ENCODE peak calls at places on chromosomes 11 and 22, in eight cellular contexts. K is prostate gland, T is heart left ventricle, U is NB4, H is ovary, C is A549, L is HCT116, W is uterus. O is an unnamed sample.

GRCh38 chr11:60939301-60939700 is 12.7 kb downstream of the SLC15A3 start:
- DNase-seq in K (no peak), T (peak), U (no peak), H (no peak), C (no peak), L (no peak), W (no peak), O (no peak)

GRCh38 chr11:35056391-35057093 is 82.4 kb upstream of the CD44 start:
- DNase-seq in K (no peak), T (no peak), U (no peak), H (no peak), C (no peak), L (no peak), W (no peak), O (no peak)

GRCh38 chr22:39240841-39241631 is 3.7 kb downstream of the PDGFB start:
- DNase-seq in K (peak), T (peak), U (no peak), H (no peak), C (peak), L (peak), W (no peak), O (peak)

GRCh38 chr22:39908121-39908520 is 7.2 kb downstream of the GRAP2 start:
- DNase-seq in K (no peak), T (no peak), U (no peak), H (no peak), C (no peak), L (no peak), W (no peak), O (no peak)

GRCh38 chr11:95299078-95299611 is 68.1 kb upstream of the SESN3 start:
- DNase-seq in K (no peak), T (no peak), U (no peak), H (no peak), C (no peak), L (no peak), W (no peak), O (no peak)

GRCh38 chr11:103170865-103171264 is 61.6 kb downstream of the DYNC2H1 start:
- DNase-seq in K (no peak), T (no peak), U (no peak), H (no peak), C (no peak), L (no peak), W (no peak), O (no peak)

GRCh38 chr11:130448039-130448415 is 418 bp upstream of the ADAMTS15 start:
- DNase-seq in K (no peak), T (no peak), U (no peak), H (no peak), C (no peak), L (no peak), W (no peak), O (no peak)

GRCh38 chr22:25153961-25154685 is 45.5 kb upstream of the CRYBB3 start:
- DNase-seq in K (peak), T (no peak), U (no peak), H (no peak), C (no peak), L (no peak), W (peak), O (no peak)

GRCh38 chr11:118047749-118048148 is 29.1 kb upstream of the TMPRSS4 start:
- DNase-seq in K (no peak), T (no peak), U (no peak), H (no peak), C (no peak), L (no peak), W (no peak), O (no peak)

GRCh38 chr11:76131585-76131984 is 74.7 kb downstream of the WNT11 start:
- DNase-seq in K (no peak), T (no peak), U (no peak), H (no peak), C (no peak), L (no peak), W (no peak), O (no peak)

GRCh38 chr22:37559901-37560681 is at the start of gene CDC42EP1:
- DNase-seq in K (peak), T (peak), U (no peak), H (peak), C (peak), L (no peak), W (no peak), O (peak)

GRCh38 chr22:31881198-31881597 is 63.1 kb upstream of the YWHAH start:
- DNase-seq in K (no peak), T (no peak), U (no peak), H (no peak), C (no peak), L (no peak), W (no peak), O (no peak)

GRCh38 chr11:27423125-27423524 is 49.5 kb downstream of the LGR4 start:
- DNase-seq in K (no peak), T (no peak), U (peak), H (peak), C (peak), L (no peak), W (peak), O (peak)

GRCh38 chr11:109957601-109958000 is 135.6 kb upstream of the ZC3H12C start:
- DNase-seq in K (no peak), T (no peak), U (no peak), H (no peak), C (no peak), L (no peak), W (no peak), O (no peak)

GRCh38 chr22:39690901-39691620 is 120.5 kb downstream of the CACNA1I start:
- DNase-seq in K (no peak), T (no peak), U (peak), H (no peak), C (no peak), L (no peak), W (no peak), O (no peak)

GRCh38 chr11:107928046-107928766 is at the start of gene RAB39A:
- DNase-seq in K (peak), T (peak), U (peak), H (peak), C (peak), L (peak), W (peak), O (peak)

GRCh38 chr11:73950869-73951710 is at the start of gene DNAJB13:
- DNase-seq in K (peak), T (no peak), U (peak), H (no peak), C (peak), L (peak), W (peak), O (no peak)

GRCh38 chr11:120547301-120547700 is 35.8 kb downstream of the GRIK4 start:
- DNase-seq in K (no peak), T (no peak), U (no peak), H (no peak), C (no peak), L (no peak), W (no peak), O (no peak)

GRCh38 chr11:73271936-73272679 is at the start of gene P2RY6:
- DNase-seq in K (no peak), T (no peak), U (peak), H (no peak), C (peak), L (no peak), W (peak), O (no peak)

GRCh38 chr11:133343951-133344350 is 188.3 kb downstream of the OPCML start:
- DNase-seq in K (no peak), T (no peak), U (peak), H (no peak), C (no peak), L (no peak), W (no peak), O (no peak)

GRCh38 chr11:120759046-120759445 is 247.5 kb downstream of the GRIK4 start:
- DNase-seq in K (no peak), T (no peak), U (no peak), H (no peak), C (no peak), L (no peak), W (no peak), O (no peak)

GRCh38 chr11:113690619-113691569 is 15.2 kb downstream of the TMPRSS5 start:
- DNase-seq in K (no peak), T (no peak), U (peak), H (no peak), C (peak), L (peak), W (no peak), O (no peak)

GRCh38 chr11:36564376-36565032 is 3.3 kb upstream of the RAG1 start:
- DNase-seq in K (peak), T (no peak), U (peak), H (peak), C (peak), L (peak), W (peak), O (no peak)

GRCh38 chr11:17551347-17552040 is 4.4 kb downstream of the OTOG start:
- DNase-seq in K (no peak), T (no peak), U (no peak), H (no peak), C (no peak), L (no peak), W (no peak), O (no peak)

GRCh38 chr11:86869966-86870570 is 69.7 kb downstream of the PRSS23 start:
- DNase-seq in K (peak), T (no peak), U (peak), H (peak), C (peak), L (peak), W (peak), O (peak)

GRCh38 chr22:31613286-31613903 is 48.6 kb downstream of the PISD start:
- DNase-seq in K (no peak), T (peak), U (no peak), H (no peak), C (no peak), L (no peak), W (no peak), O (no peak)

GRCh38 chr11:26649884-26650283 is 72.0 kb downstream of the SLC5A12 start:
- DNase-seq in K (peak), T (no peak), U (peak), H (no peak), C (peak), L (peak), W (peak), O (peak)

GRCh38 chr11:12402027-12402426 is 24.7 kb downstream of the PARVA start:
- DNase-seq in K (no peak), T (no peak), U (no peak), H (no peak), C (no peak), L (no peak), W (no peak), O (no peak)

GRCh38 chr11:134616048-134616447 is 204.0 kb upstream of the B3GAT1 start:
- DNase-seq in K (no peak), T (no peak), U (no peak), H (no peak), C (no peak), L (no peak), W (no peak), O (no peak)

GRCh38 chr11:102487214-102487613 is 34.6 kb upstream of the TMEM123 start:
- DNase-seq in K (no peak), T (no peak), U (no peak), H (no peak), C (no peak), L (no peak), W (no peak), O (no peak)

GRCh38 chr11:121929581-121929980 is 186.4 kb downstream of the BLID start:
- DNase-seq in K (no peak), T (peak), U (no peak), H (peak), C (no peak), L (no peak), W (peak), O (no peak)

GRCh38 chr11:64850979-64851567 is 6.6 kb upstream of the CDC42BPG start:
- DNase-seq in K (no peak), T (no peak), U (peak), H (no peak), C (no peak), L (no peak), W (no peak), O (no peak)

GRCh38 chr11:64849600-64850356 is 5.3 kb upstream of the CDC42BPG start:
- DNase-seq in K (no peak), T (no peak), U (no peak), H (no peak), C (no peak), L (no peak), W (no peak), O (no peak)

GRCh38 chr11:64846998-64847666 is 2.7 kb upstream of the CDC42BPG start:
- DNase-seq in K (peak), T (peak), U (peak), H (peak), C (peak), L (peak), W (peak), O (peak)

GRCh38 chr11:64848214-64848778 is 3.8 kb upstream of the CDC42BPG start:
- DNase-seq in K (no peak), T (no peak), U (no peak), H (no peak), C (no peak), L (no peak), W (no peak), O (no peak)

DNA sequence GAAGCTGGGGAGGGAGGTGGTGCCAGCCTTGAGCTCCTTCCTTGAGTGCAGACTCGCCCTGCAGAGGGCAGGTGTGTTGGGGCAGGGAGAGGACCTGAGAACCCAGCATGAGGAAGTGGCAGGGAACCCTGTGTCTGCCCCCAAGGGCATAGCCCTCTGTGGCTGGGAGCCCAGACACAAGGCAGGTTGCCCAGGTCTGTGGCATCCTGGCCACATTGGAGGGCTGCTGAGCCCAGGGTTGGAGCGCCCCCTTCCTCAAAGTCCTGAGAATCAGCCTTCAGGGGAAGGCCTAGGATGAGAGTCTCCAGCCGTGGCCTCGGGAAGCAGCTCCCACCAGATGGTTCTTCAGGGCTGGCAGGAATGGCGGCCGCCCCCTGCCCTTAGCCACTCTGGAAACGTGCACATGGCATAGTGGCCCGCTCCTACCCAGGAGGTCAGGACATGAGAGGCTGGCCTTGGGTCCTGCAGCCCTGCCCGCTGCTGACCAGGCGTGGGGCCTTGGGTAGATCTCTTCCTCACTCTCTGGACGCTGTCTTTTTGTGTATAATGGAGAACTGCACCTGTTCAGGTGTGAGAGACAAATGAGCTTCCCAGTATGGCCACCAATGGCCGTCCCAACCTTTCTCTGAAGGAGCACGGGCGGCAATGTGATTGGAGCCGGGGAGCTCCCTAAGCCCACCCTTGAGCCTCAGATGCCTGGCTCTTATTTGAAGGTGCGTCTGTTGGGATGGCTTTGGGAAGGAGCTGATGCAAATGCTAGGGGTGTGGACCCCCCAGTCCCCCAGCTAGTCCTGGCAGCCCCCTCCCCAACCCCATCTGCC is 4.5 kb upstream of the CDC42BPG start:
- DNase-seq in K (no peak), T (no peak), U (peak), H (no peak), C (no peak), L (no peak), W (no peak), O (no peak)
- TF ChIP-seq POLR2A in K (no peak), T (no peak), U (no peak), H (no peak), C (no peak), L (no peak), W (no peak), O (no peak)

GRCh38 chr11:77589521-77590193 is at the start of gene AQP11:
- DNase-seq in K (peak), T (peak), U (peak), H (peak), C (peak), L (peak), W (peak), O (peak)
- TF ChIP-seq POLR2A in K (peak), T (peak), U (no peak), H (peak), C (peak), L (no peak), W (peak), O (no peak)

GRCh38 chr11:3051435-3052108 is 5.7 kb downstream of the CARS1 start:
- DNase-seq in K (no peak), T (no peak), U (peak), H (no peak), C (no peak), L (no peak), W (no peak), O (no peak)
- TF ChIP-seq POLR2A in K (no peak), T (no peak), U (no peak), H (no peak), C (no peak), L (no peak), W (no peak), O (no peak)

GRCh38 chr22:41215926-41216325 is 10.8 kb downstream of the L3MBTL2 start:
- DNase-seq in K (no peak), T (no peak), U (no peak), H (no peak), C (no peak), L (no peak), W (no peak), O (no peak)

GRCh38 chr22:41222846-41223507 is 17.8 kb downstream of the CHADL start:
- DNase-seq in K (no peak), T (no peak), U (no peak), H (no peak), C (no peak), L (no peak), W (no peak), O (no peak)

GRCh38 chr22:41216984-41217383 is 11.9 kb downstream of the L3MBTL2 start:
- DNase-seq in K (no peak), T (no peak), U (no peak), H (peak), C (no peak), L (no peak), W (no peak), O (no peak)

GRCh38 chr22:41215409-41215808 is 10.3 kb downstream of the L3MBTL2 start:
- DNase-seq in K (no peak), T (no peak), U (no peak), H (no peak), C (no peak), L (no peak), W (no peak), O (no peak)

DNA sequence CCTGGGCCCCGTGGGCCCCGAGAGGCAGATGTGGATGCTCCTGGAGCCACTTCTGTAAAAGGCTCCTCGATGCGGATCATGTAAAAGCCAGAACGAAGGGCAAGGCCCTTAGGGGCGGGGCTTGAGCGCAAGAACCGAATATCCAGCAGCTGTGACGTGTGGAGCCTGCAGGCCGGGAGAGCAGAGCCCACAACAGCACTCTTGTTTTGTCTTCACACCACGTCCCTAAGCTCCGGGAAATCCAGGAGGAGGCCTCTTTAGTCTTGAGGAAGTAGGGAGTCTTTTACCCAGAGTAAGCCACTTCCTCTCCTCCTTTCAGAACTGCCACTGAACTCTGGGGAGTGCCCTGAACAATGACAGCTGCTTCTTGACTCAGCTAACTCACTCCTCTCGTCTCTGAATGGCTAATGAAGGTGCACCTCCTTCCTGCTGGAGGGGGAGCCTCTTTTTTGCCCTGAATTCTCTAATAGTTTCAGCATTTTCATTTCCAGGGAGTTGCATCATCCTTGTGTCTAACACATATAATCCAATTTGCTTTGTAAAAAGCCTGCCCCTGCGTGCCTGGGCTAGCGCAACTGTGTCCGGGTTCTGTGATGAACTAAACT is 12.5 kb downstream of the L3MBTL2 start:
- DNase-seq in K (peak), T (peak), U (peak), H (peak), C (no peak), L (no peak), W (peak), O (peak)
- TF ChIP-seq POLR2A in K (peak), T (peak), U (no peak), H (no peak), C (no peak), L (no peak), W (no peak), O (no peak)

GRCh38 chr22:41526802-41527799 is 17.2 kb downstream of the POLR3H start:
- DNase-seq in K (no peak), T (no peak), U (peak), H (peak), C (peak), L (no peak), W (no peak), O (no peak)
- TF ChIP-seq POLR2A in K (no peak), T (no peak), U (no peak), H (no peak), C (no peak), L (no peak), W (no peak), O (no peak)

GRCh38 chr11:70038034-70038834 is 39.9 kb upstream of the ANO1 start:
- DNase-seq in K (no peak), T (no peak), U (peak), H (no peak), C (no peak), L (no peak), W (no peak), O (peak)
- TF ChIP-seq POLR2A in K (no peak), T (no peak), U (no peak), H (no peak), C (no peak), L (no peak), W (no peak), O (no peak)

GRCh38 chr11:47183969-47184368 is 2.3 kb downstream of the PACSIN3 start:
- DNase-seq in K (no peak), T (peak), U (peak), H (no peak), C (no peak), L (no peak), W (no peak), O (no peak)

GRCh38 chr11:47184711-47185304 is 1.4 kb downstream of the PACSIN3 start:
- DNase-seq in K (no peak), T (no peak), U (no peak), H (peak), C (no peak), L (no peak), W (no peak), O (no peak)

GRCh38 chr11:47186076-47186936 is at the start of gene PACSIN3:
- DNase-seq in K (no peak), T (peak), U (peak), H (peak), C (peak), L (no peak), W (no peak), O (no peak)

GRCh38 chr11:47186937-47187681 is 875 bp upstream of the PACSIN3 start:
- DNase-seq in K (no peak), T (peak), U (peak), H (peak), C (peak), L (no peak), W (peak), O (peak)

DNA sequence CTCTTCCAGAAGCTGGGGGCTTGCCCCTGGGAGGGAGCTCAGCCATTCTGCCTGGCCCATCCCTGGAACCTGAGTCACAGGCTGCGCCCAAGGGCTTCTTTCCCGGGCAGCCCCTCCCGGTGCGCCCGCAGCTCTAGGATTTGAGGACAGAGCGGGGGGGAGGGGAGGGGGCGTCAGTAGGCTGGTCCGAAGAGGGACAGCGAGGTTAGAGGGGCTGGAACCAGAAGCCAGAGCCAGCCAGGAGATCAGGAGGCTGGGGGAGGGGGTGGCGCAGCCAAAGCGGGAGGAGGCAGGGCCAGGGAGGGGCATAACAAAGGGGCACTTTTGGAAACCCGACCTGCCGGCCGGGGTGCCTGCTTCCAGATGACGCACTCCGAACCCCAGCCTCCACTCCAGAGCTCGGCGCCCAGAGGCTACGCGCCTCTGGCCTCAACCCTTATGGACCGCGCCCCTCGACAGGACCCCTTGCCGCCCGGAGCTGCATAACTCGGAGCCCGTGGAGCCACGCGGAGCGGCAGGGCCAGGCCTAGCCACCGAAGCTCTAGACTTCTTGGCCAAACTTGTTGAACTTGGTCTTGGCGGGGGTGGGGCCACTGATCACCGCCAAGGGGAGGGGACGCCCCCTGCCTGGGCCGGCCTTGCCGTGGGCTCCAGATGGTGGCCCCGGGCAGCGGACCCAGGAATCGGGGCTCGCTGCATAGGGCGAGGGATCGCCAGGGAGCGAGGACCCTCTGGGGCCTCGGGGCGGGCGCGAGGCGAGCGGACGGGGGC is 744 bp downstream of the PACSIN3 start:
- DNase-seq in K (peak), T (peak), U (peak), H (peak), C (peak), L (no peak), W (peak), O (no peak)
- TF ChIP-seq POLR2A in K (peak), T (peak), U (no peak), H (no peak), C (no peak), L (no peak), W (peak), O (no peak)